ENCODE peak calls at places on chromosome 13, in eight cellular contexts. One of them, this sample, is unnamed.
A peak's percentile ranks its signal among the peaks of the same experiment; 100 is the strongest.

GRCh38 chr13:29131881-29132668 is 311.9 kb downstream of the MTUS2 start:
- DNase-seq in HepG2: no peak
- DNase-seq in H1: no peak
- DNase-seq in heart left ventricle: no peak
- DNase-seq in IMR-90: no peak
- DNase-seq in upper lobe of left lung: no peak
- DNase-seq in suprapubic skin: no peak
- DNase-seq in GM12878: no peak
- DNase-seq in this sample: no peak

GRCh38 chr13:113918981-113919646 is 54.8 kb downstream of the C13orf46 start:
- DNase-seq in GM12878: no peak
- DNase-seq in heart left ventricle: no peak
- DNase-seq in IMR-90: no peak
- DNase-seq in upper lobe of left lung: peak; percentile 73
- DNase-seq in HepG2: no peak
- DNase-seq in H1: no peak
- DNase-seq in suprapubic skin: peak; percentile 68
- DNase-seq in this sample: peak; percentile 87

GRCh38 chr13:108985166-108985565 is 355.8 kb downstream of the MYO16 start:
- DNase-seq in IMR-90: no peak
- DNase-seq in H1: no peak
- DNase-seq in heart left ventricle: no peak
- DNase-seq in upper lobe of left lung: no peak
- DNase-seq in suprapubic skin: no peak
- DNase-seq in GM12878: no peak
- DNase-seq in HepG2: no peak
- DNase-seq in this sample: no peak

GRCh38 chr13:47000166-47000565 is 103.3 kb upstream of the HTR2A start:
- DNase-seq in heart left ventricle: no peak
- DNase-seq in H1: no peak
- DNase-seq in suprapubic skin: no peak
- DNase-seq in HepG2: no peak
- DNase-seq in upper lobe of left lung: no peak
- DNase-seq in GM12878: no peak
- DNase-seq in IMR-90: peak; percentile 11
- DNase-seq in this sample: no peak

GRCh38 chr13:101681834-101682233 is 229.4 kb downstream of the ITGBL1 start:
- DNase-seq in H1: no peak
- DNase-seq in IMR-90: peak; percentile 28
- DNase-seq in suprapubic skin: no peak
- DNase-seq in GM12878: no peak
- DNase-seq in heart left ventricle: no peak
- DNase-seq in upper lobe of left lung: no peak
- DNase-seq in HepG2: no peak
- DNase-seq in this sample: no peak

GRCh38 chr13:66837246-66837645 is 392.9 kb downstream of the PCDH9 start:
- DNase-seq in HepG2: no peak
- DNase-seq in H1: no peak
- DNase-seq in IMR-90: no peak
- DNase-seq in GM12878: no peak
- DNase-seq in heart left ventricle: no peak
- DNase-seq in suprapubic skin: no peak
- DNase-seq in upper lobe of left lung: peak; percentile 12
- DNase-seq in this sample: no peak

GRCh38 chr13:90445179-90445578 is 902.3 kb upstream of the MIR17HG start:
- DNase-seq in upper lobe of left lung: no peak
- DNase-seq in HepG2: no peak
- DNase-seq in H1: peak; percentile 31
- DNase-seq in IMR-90: peak; percentile 90
- DNase-seq in suprapubic skin: no peak
- DNase-seq in heart left ventricle: no peak
- DNase-seq in GM12878: no peak
- DNase-seq in this sample: no peak

GRCh38 chr13:43061496-43062280 is 38.3 kb downstream of the DNAJC15 start:
- DNase-seq in HepG2: no peak
- DNase-seq in heart left ventricle: no peak
- DNase-seq in upper lobe of left lung: no peak
- DNase-seq in GM12878: no peak
- DNase-seq in H1: no peak
- DNase-seq in IMR-90: no peak
- DNase-seq in suprapubic skin: no peak
- DNase-seq in this sample: no peak

GRCh38 chr13:100789968-100790367 is 115.4 kb upstream of the TMTC4 start:
- DNase-seq in H1: no peak
- DNase-seq in suprapubic skin: no peak
- DNase-seq in heart left ventricle: no peak
- DNase-seq in upper lobe of left lung: no peak
- DNase-seq in GM12878: no peak
- DNase-seq in HepG2: no peak
- DNase-seq in IMR-90: no peak
- DNase-seq in this sample: no peak

GRCh38 chr13:83796364-83796763 is 85.9 kb downstream of the SLITRK1 start:
- DNase-seq in GM12878: no peak
- DNase-seq in heart left ventricle: no peak
- DNase-seq in IMR-90: no peak
- DNase-seq in H1: no peak
- DNase-seq in HepG2: no peak
- DNase-seq in upper lobe of left lung: no peak
- DNase-seq in suprapubic skin: no peak
- DNase-seq in this sample: no peak

GRCh38 chr13:100828226-100828625 is 153.6 kb upstream of the TMTC4 start:
- DNase-seq in IMR-90: no peak
- DNase-seq in upper lobe of left lung: no peak
- DNase-seq in H1: peak; percentile 3
- DNase-seq in GM12878: no peak
- DNase-seq in heart left ventricle: no peak
- DNase-seq in suprapubic skin: no peak
- DNase-seq in HepG2: peak; percentile 42
- DNase-seq in this sample: no peak

GRCh38 chr13:111614009-111614408 is 293.6 kb downstream of the TEX29 start:
- DNase-seq in HepG2: no peak
- DNase-seq in heart left ventricle: no peak
- DNase-seq in GM12878: no peak
- DNase-seq in suprapubic skin: no peak
- DNase-seq in upper lobe of left lung: no peak
- DNase-seq in IMR-90: no peak
- DNase-seq in H1: no peak
- DNase-seq in this sample: no peak

GRCh38 chr13:29948246-29948645 is 97.8 kb upstream of the UBL3 start:
- DNase-seq in HepG2: no peak
- DNase-seq in IMR-90: peak; percentile 87
- DNase-seq in GM12878: no peak
- DNase-seq in suprapubic skin: no peak
- DNase-seq in H1: no peak
- DNase-seq in heart left ventricle: no peak
- DNase-seq in upper lobe of left lung: no peak
- DNase-seq in this sample: no peak

GRCh38 chr13:81487151-81487550 is 1146.2 kb upstream of the SPRY2 start:
- DNase-seq in suprapubic skin: no peak
- DNase-seq in upper lobe of left lung: no peak
- DNase-seq in heart left ventricle: no peak
- DNase-seq in H1: peak; percentile 15
- DNase-seq in GM12878: no peak
- DNase-seq in HepG2: peak; percentile 24
- DNase-seq in IMR-90: no peak
- DNase-seq in this sample: no peak

GRCh38 chr13:65613004-65613403 is 1617.1 kb downstream of the PCDH9 start:
- DNase-seq in GM12878: no peak
- DNase-seq in HepG2: peak; percentile 2
- DNase-seq in heart left ventricle: no peak
- DNase-seq in IMR-90: no peak
- DNase-seq in upper lobe of left lung: no peak
- DNase-seq in H1: no peak
- DNase-seq in suprapubic skin: no peak
- DNase-seq in this sample: no peak

GRCh38 chr13:91817250-91817649 is 418.8 kb downstream of the GPC5 start:
- DNase-seq in GM12878: no peak
- DNase-seq in suprapubic skin: no peak
- DNase-seq in IMR-90: peak; percentile 13
- DNase-seq in upper lobe of left lung: no peak
- DNase-seq in heart left ventricle: no peak
- DNase-seq in HepG2: peak; percentile 1
- DNase-seq in H1: no peak
- DNase-seq in this sample: no peak

GRCh38 chr13:43514326-43514725 is 272.4 kb downstream of the ENOX1 start:
- DNase-seq in upper lobe of left lung: no peak
- DNase-seq in IMR-90: no peak
- DNase-seq in HepG2: no peak
- DNase-seq in heart left ventricle: no peak
- DNase-seq in GM12878: no peak
- DNase-seq in suprapubic skin: no peak
- DNase-seq in H1: no peak
- DNase-seq in this sample: no peak

GRCh38 chr13:114151565-114152284 is 19.3 kb upstream of the RASA3 start:
- DNase-seq in heart left ventricle: peak; percentile 49
- DNase-seq in HepG2: no peak
- DNase-seq in GM12878: no peak
- DNase-seq in IMR-90: no peak
- DNase-seq in H1: no peak
- DNase-seq in upper lobe of left lung: no peak
- DNase-seq in suprapubic skin: peak; percentile 80
- DNase-seq in this sample: no peak

GRCh38 chr13:49681837-49682236 is 9.4 kb downstream of the EBPL start:
- DNase-seq in GM12878: no peak
- DNase-seq in IMR-90: peak; percentile 55
- DNase-seq in heart left ventricle: no peak
- DNase-seq in upper lobe of left lung: no peak
- DNase-seq in HepG2: no peak
- DNase-seq in H1: no peak
- DNase-seq in suprapubic skin: no peak
- DNase-seq in this sample: peak; percentile 60

GRCh38 chr13:23681253-23681652 is 111.0 kb downstream of the TNFRSF19 start:
- DNase-seq in HepG2: no peak
- DNase-seq in GM12878: no peak
- DNase-seq in heart left ventricle: no peak
- DNase-seq in suprapubic skin: no peak
- DNase-seq in IMR-90: peak; percentile 91
- DNase-seq in upper lobe of left lung: no peak
- DNase-seq in H1: no peak
- DNase-seq in this sample: no peak

GRCh38 chr13:109211616-109212015 is 574.8 kb downstream of the IRS2 start:
- DNase-seq in GM12878: no peak
- DNase-seq in IMR-90: no peak
- DNase-seq in heart left ventricle: no peak
- DNase-seq in H1: no peak
- DNase-seq in HepG2: no peak
- DNase-seq in upper lobe of left lung: no peak
- DNase-seq in suprapubic skin: no peak
- DNase-seq in this sample: no peak

GRCh38 chr13:52156724-52157251 is 2.6 kb downstream of the NEK3 start:
- DNase-seq in upper lobe of left lung: no peak
- DNase-seq in heart left ventricle: no peak
- DNase-seq in suprapubic skin: no peak
- DNase-seq in H1: no peak
- DNase-seq in HepG2: no peak
- DNase-seq in GM12878: no peak
- DNase-seq in IMR-90: peak; percentile 36
- DNase-seq in this sample: no peak

GRCh38 chr13:97004096-97004876 is 10.0 kb upstream of the OXGR1 start:
- DNase-seq in heart left ventricle: no peak
- DNase-seq in H1: no peak
- DNase-seq in HepG2: peak; percentile 4
- DNase-seq in upper lobe of left lung: no peak
- DNase-seq in suprapubic skin: no peak
- DNase-seq in GM12878: no peak
- DNase-seq in IMR-90: peak; percentile 68
- DNase-seq in this sample: no peak

GRCh38 chr13:107157272-107157671 is 589.3 kb upstream of the ARGLU1 start:
- DNase-seq in upper lobe of left lung: no peak
- DNase-seq in IMR-90: peak; percentile 1
- DNase-seq in H1: no peak
- DNase-seq in GM12878: no peak
- DNase-seq in suprapubic skin: no peak
- DNase-seq in HepG2: no peak
- DNase-seq in heart left ventricle: no peak
- DNase-seq in this sample: no peak
- TF ChIP-seq POLR2A in upper lobe of left lung: no peak
- TF ChIP-seq POLR2A in IMR-90: no peak
- TF ChIP-seq POLR2A in H1: no peak
- TF ChIP-seq POLR2A in GM12878: no peak
- TF ChIP-seq POLR2A in suprapubic skin: no peak
- TF ChIP-seq POLR2A in HepG2: no peak
- TF ChIP-seq POLR2A in heart left ventricle: no peak
- TF ChIP-seq POLR2A in this sample: no peak

GRCh38 chr13:50923272-50923671 is 13.7 kb downstream of the RNASEH2B start:
- DNase-seq in HepG2: no peak
- DNase-seq in suprapubic skin: no peak
- DNase-seq in heart left ventricle: no peak
- DNase-seq in IMR-90: no peak
- DNase-seq in upper lobe of left lung: no peak
- DNase-seq in GM12878: no peak
- DNase-seq in H1: no peak
- DNase-seq in this sample: no peak
- H3K9me3 ChIP-seq in HepG2: peaks cover 32% of the 10 kb centered on the region
- H3K9me3 ChIP-seq in suprapubic skin: peaks cover 29% of the 10 kb centered on the region
- H3K9me3 ChIP-seq in heart left ventricle: peaks cover 37% of the 10 kb centered on the region
- H3K9me3 ChIP-seq in IMR-90: peaks cover 13% of the 10 kb centered on the region
- H3K9me3 ChIP-seq in upper lobe of left lung: peaks cover 22% of the 10 kb centered on the region
- H3K9me3 ChIP-seq in GM12878: peaks cover 27% of the 10 kb centered on the region
- H3K9me3 ChIP-seq in H1: peaks cover 24% of the 10 kb centered on the region
- H3K9me3 ChIP-seq in this sample: no peaks in the 10 kb centered on the region

DNA sequence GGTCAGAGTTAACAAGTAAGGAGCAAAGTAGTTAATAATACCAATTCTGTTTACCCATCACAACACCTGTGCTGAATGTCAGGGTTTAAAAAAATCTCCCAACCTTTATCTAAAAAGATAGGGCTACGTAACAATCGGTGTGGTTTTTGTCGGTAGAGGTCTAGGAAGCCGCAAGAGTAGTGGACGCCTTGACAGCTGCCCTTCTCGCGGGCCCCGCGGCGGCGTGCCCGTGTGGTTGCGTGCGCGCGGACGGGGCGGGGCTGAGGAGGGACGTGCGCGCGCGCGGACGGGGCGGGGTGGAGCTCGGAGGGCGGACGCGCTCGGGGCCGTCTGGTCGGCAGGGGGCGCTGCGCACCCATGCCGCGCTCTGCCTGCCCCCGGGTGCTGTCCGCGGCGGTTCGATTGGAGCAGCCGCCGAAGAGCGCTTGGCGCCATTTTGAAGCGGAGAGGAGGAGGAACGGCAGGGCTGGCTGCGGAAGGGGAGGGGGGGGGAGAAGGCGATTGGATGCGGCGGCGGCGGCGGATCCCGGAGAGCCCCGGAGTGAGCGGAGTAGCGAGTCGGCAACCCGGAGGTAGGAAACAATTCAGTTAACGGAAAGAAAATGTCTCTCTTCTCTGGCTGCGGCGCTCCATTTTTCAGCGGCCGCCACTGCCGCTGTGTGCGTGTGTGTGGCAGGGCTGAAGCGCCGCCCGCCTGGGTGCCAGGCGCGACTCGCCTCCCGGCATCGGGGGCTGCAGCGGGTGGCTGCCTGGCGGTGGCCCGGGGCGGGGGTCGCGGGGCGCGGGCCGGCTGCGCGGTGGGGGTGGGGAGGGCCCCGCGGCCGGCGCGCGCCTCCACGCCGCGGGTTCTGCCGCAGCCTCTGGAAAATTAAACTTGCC is at the start of gene PDS5B:
- DNase-seq in suprapubic skin: peak; percentile 96
- DNase-seq in upper lobe of left lung: peak; percentile 99
- DNase-seq in HepG2: peak; percentile 87
- DNase-seq in heart left ventricle: peak; percentile 96
- DNase-seq in GM12878: peak; percentile 66
- DNase-seq in IMR-90: peak; percentile 92
- DNase-seq in H1: peak; percentile 78
- DNase-seq in this sample: no peak
- TF ChIP-seq POLR2A in suprapubic skin: no peak
- TF ChIP-seq POLR2A in upper lobe of left lung: peak; percentile 56
- TF ChIP-seq POLR2A in HepG2: peak; percentile 50
- TF ChIP-seq POLR2A in heart left ventricle: peak; percentile 81
- TF ChIP-seq POLR2A in GM12878: peak; percentile 71
- TF ChIP-seq POLR2A in IMR-90: no peak
- TF ChIP-seq POLR2A in H1: peak; percentile 22
- TF ChIP-seq POLR2A in this sample: peak; percentile 48

GRCh38 chr13:26412961-26413716 is 144.3 kb upstream of the WASF3 start:
- DNase-seq in HepG2: no peak
- DNase-seq in H1: no peak
- DNase-seq in IMR-90: no peak
- DNase-seq in heart left ventricle: no peak
- DNase-seq in GM12878: no peak
- DNase-seq in suprapubic skin: no peak
- DNase-seq in upper lobe of left lung: no peak
- DNase-seq in this sample: no peak
- H3K9me3 ChIP-seq in HepG2: no peaks in the 10 kb centered on the region
- H3K9me3 ChIP-seq in H1: no peaks in the 10 kb centered on the region
- H3K9me3 ChIP-seq in IMR-90: no peaks in the 10 kb centered on the region
- H3K9me3 ChIP-seq in heart left ventricle: no peaks in the 10 kb centered on the region
- H3K9me3 ChIP-seq in GM12878: no peaks in the 10 kb centered on the region
- H3K9me3 ChIP-seq in suprapubic skin: no peaks in the 10 kb centered on the region
- H3K9me3 ChIP-seq in upper lobe of left lung: no peaks in the 10 kb centered on the region
- H3K9me3 ChIP-seq in this sample: no peaks in the 10 kb centered on the region

This sample was measured in vagina.